ENCODE peak calls at places on chromosome 1, in ten cellular contexts. V is activated CD8-positive, alpha-beta memory T cell treated with anti-CD3 and anti-CD28 coated beads for 1 hour; U is SW480; O is germinal center; G is endothelial cell; B is activated T-helper 1 cell treated with anti-CD3 and anti-CD28 coated beads, Interleukin-12 subunit alpha, Interleukin-12 subunit beta, Interleukin-2, Interleukin-4 antibody, amounts not matched to agents 30 ng/mL and 10 ng/mL and 1 ng/mL, durations not matched to agents 14 hours and 24 hours and 36 hours; N is EL; F is OCI-M1; Q is GM06990; P is bronchial epithelial cell. Z is an unnamed sample.

GRCh38 chr1:233005703-233006102 is 55.3 kb downstream of the NTPCR start:
- DNase-seq in V (no peak), U (no peak), O (no peak), G (no peak), B (no peak), N (peak; percentile 86), F (no peak), Q (no peak), P (no peak), Z (no peak)

GRCh38 chr1:212291505-212292134 is 6.4 kb downstream of the PPP2R5A start:
- DNase-seq in V (no peak), U (peak; percentile 84), O (peak; percentile 66), G (peak; percentile 13), B (no peak), N (peak; percentile 58), F (peak; percentile 87), Q (no peak), P (peak; percentile 72), Z (peak; percentile 58)

GRCh38 chr1:84442256-84442655 is 36.8 kb upstream of the RPF1 start:
- DNase-seq in V (no peak), U (peak; percentile 69), O (peak; percentile 54), G (no peak), B (peak; percentile 13), N (peak; percentile 85), F (peak; percentile 97), Q (peak; percentile 68), P (peak; percentile 96), Z (peak; percentile 64)

GRCh38 chr1:164058192-164058591 is 500.8 kb upstream of the PBX1 start:
- DNase-seq in V (no peak), U (peak; percentile 16), O (no peak), G (no peak), B (no peak), N (peak; percentile 61), F (no peak), Q (no peak), P (peak; percentile 3), Z (no peak)

GRCh38 chr1:121558514-121558913 is 373.7 kb downstream of the SRGAP2C start:
- DNase-seq in V (no peak), U (no peak), O (no peak), G (no peak), B (no peak), N (peak; percentile 87), F (peak; percentile 85), Q (no peak), P (peak; percentile 86), Z (no peak)

GRCh38 chr1:165645654-165646366 is 14.8 kb downstream of the MGST3 start:
- DNase-seq in V (peak; percentile 1), U (peak; percentile 87), O (no peak), G (no peak), B (no peak), N (no peak), F (peak; percentile 90), Q (no peak), P (no peak), Z (no peak)

GRCh38 chr1:209815931-209816338 is 10.0 kb upstream of the IRF6 start:
- DNase-seq in V (no peak), U (no peak), O (no peak), G (no peak), B (no peak), N (no peak), F (no peak), Q (no peak), P (peak; percentile 99), Z (no peak)

GRCh38 chr1:75672528-75673393 is 51.7 kb upstream of the ACADM start:
- DNase-seq in V (no peak), U (peak; percentile 21), O (no peak), G (no peak), B (no peak), N (peak; percentile 89), F (peak; percentile 83), Q (no peak), P (peak; percentile 93), Z (no peak)

GRCh38 chr1:10057305-10057704 is 24.5 kb downstream of the UBE4B start:
- DNase-seq in V (no peak), U (no peak), O (no peak), G (no peak), B (no peak), N (peak; percentile 70), F (no peak), Q (no peak), P (peak; percentile 62), Z (no peak)

GRCh38 chr1:3319874-3320245 is 134.6 kb upstream of the ARHGEF16 start:
- DNase-seq in V (no peak), U (peak; percentile 94), O (peak; percentile 79), G (peak; percentile 46), B (no peak), N (peak; percentile 64), F (peak; percentile 83), Q (peak; percentile 23), P (peak; percentile 68), Z (peak; percentile 64)

GRCh38 chr1:178644308-178645120 is 80.5 kb upstream of the RALGPS2 start:
- DNase-seq in V (no peak), U (no peak), O (no peak), G (no peak), B (no peak), N (peak; percentile 63), F (peak; percentile 24), Q (no peak), P (no peak), Z (no peak)

GRCh38 chr1:36565576-36566501 is 83.1 kb upstream of the CSF3R start:
- DNase-seq in V (no peak), U (no peak), O (no peak), G (no peak), B (no peak), N (no peak), F (no peak), Q (no peak), P (no peak), Z (no peak)

GRCh38 chr1:106022312-106022902 is 1034.1 kb upstream of the PRMT6 start:
- DNase-seq in V (no peak), U (peak; percentile 2), O (peak; percentile 3), G (no peak), B (no peak), N (no peak), F (peak; percentile 51), Q (peak; percentile 1), P (peak; percentile 30), Z (peak; percentile 4)

GRCh38 chr1:145879775-145880174 is 5.9 kb downstream of the ANKRD35 start:
- DNase-seq in V (no peak), U (peak; percentile 13), O (no peak), G (no peak), B (no peak), N (no peak), F (peak; percentile 93), Q (no peak), P (no peak), Z (no peak)

GRCh38 chr1:30830537-30830936 is 73.0 kb upstream of the LAPTM5 start:
- DNase-seq in V (no peak), U (no peak), O (no peak), G (no peak), B (no peak), N (no peak), F (no peak), Q (no peak), P (no peak), Z (no peak)

GRCh38 chr1:157438236-157439012 is 113.9 kb downstream of the FCRL5 start:
- DNase-seq in V (no peak), U (no peak), O (no peak), G (no peak), B (no peak), N (peak; percentile 2), F (peak; percentile 8), Q (no peak), P (no peak), Z (no peak)

GRCh38 chr1:53842347-53842746 is 4.3 kb upstream of the NDC1 start:
- DNase-seq in V (no peak), U (no peak), O (no peak), G (no peak), B (no peak), N (no peak), F (peak; percentile 6), Q (no peak), P (no peak), Z (no peak)

GRCh38 chr1:17059391-17060128 is 5.7 kb upstream of the SDHB start:
- DNase-seq in V (no peak), U (peak; percentile 82), O (peak; percentile 63), G (peak; percentile 73), B (peak; percentile 15), N (peak; percentile 69), F (peak; percentile 76), Q (no peak), P (peak; percentile 62), Z (peak; percentile 56)

GRCh38 chr1:239112536-239112935 is 273.8 kb upstream of the CHRM3 start:
- DNase-seq in V (no peak), U (no peak), O (no peak), G (no peak), B (no peak), N (no peak), F (no peak), Q (no peak), P (no peak), Z (no peak)

Z was measured in GM13977.